ENCODE peak calls at places on chromosomes 11 and 22, in four cellular contexts. L is activated naive CD8-positive, alpha-beta T cell treated with anti-CD3 and anti-CD28 coated beads, Interleukin-2, amount 50 U/mL, for 24 hours; S is Panc1; F is activated CD4-positive, alpha-beta T cell treated with anti-CD3 and anti-CD28 coated beads for 36 hours. B is an unnamed sample.

GRCh38 chr22:38964306-38964705 is 6.9 kb downstream of the APOBEC3A start:
- ATAC-seq in L (no peak), S (no peak), F (no peak), B (no peak)

GRCh38 chr11:119320593-119321524 is 3.9 kb upstream of the MCAM start:
- ATAC-seq in L (peak; percentile 68), S (peak; percentile 59), F (peak; percentile 67), B (peak; percentile 74)

GRCh38 chr11:132196928-132197327 is 826.5 kb downstream of the NTM start:
- ATAC-seq in L (no peak), S (no peak), F (no peak), B (no peak)

GRCh38 chr11:99952816-99953215 is 734.3 kb upstream of the ARHGAP42 start:
- ATAC-seq in L (no peak), S (no peak), F (no peak), B (no peak)

GRCh38 chr11:125114518-125114917 is 3.1 kb upstream of the TMEM218 start:
- ATAC-seq in L (no peak), S (no peak), F (no peak), B (no peak)

GRCh38 chr11:2389344-2390026 is 11.1 kb upstream of the TSSC4 start:
- ATAC-seq in L (no peak), S (no peak), F (no peak), B (no peak)

GRCh38 chr11:125338886-125339811 is 156.9 kb downstream of the FEZ1 start:
- ATAC-seq in L (no peak), S (no peak), F (no peak), B (no peak)

GRCh38 chr11:1987024-1987423 is 10.6 kb downstream of the H19 start:
- ATAC-seq in L (no peak), S (peak; percentile 47), F (no peak), B (no peak)

GRCh38 chr11:133718831-133719230 is 126.5 kb downstream of the SPATA19 start:
- ATAC-seq in L (no peak), S (no peak), F (no peak), B (no peak)

GRCh38 chr22:23249506-23250423 is 69.5 kb downstream of the BCR start:
- ATAC-seq in L (no peak), S (no peak), F (no peak), B (no peak)

GRCh38 chr11:6682936-6683861 is at the start of gene MRPL17:
- ATAC-seq in L (peak; percentile 97), S (peak; percentile 98), F (peak; percentile 96), B (peak; percentile 98)

GRCh38 chr11:50278756-50279155 is 246.1 kb downstream of the OR4C45 start:
- ATAC-seq in L (no peak), S (no peak), F (no peak), B (no peak)

GRCh38 chr11:102773388-102773787 is 7.0 kb downstream of the MMP10 start:
- ATAC-seq in L (no peak), S (no peak), F (no peak), B (no peak)

GRCh38 chr11:130915556-130916237 is 582 bp downstream of the SNX19 start:
- ATAC-seq in L (no peak), S (no peak), F (no peak), B (no peak)

GRCh38 chr11:72541224-72541974 is 107.1 kb upstream of the CLPB start:
- ATAC-seq in L (no peak), S (no peak), F (no peak), B (no peak)

GRCh38 chr11:36458129-36458918 is 51.7 kb downstream of the TRAF6 start:
- ATAC-seq in L (no peak), S (no peak), F (no peak), B (no peak)

GRCh38 chr11:20102393-20102792 is 57.9 kb downstream of the DBX1 start:
- ATAC-seq in L (no peak), S (no peak), F (no peak), B (no peak)

GRCh38 chr11:65060913-65061408 is 2.6 kb upstream of the NAALADL1 start:
- ATAC-seq in L (no peak), S (peak; percentile 51), F (peak; percentile 36), B (no peak)

GRCh38 chr22:42596863-42597530 is 17.7 kb downstream of the POLDIP3 start:
- ATAC-seq in L (no peak), S (no peak), F (no peak), B (no peak)

GRCh38 chr22:19730141-19730661 is 6.9 kb downstream of the GP1BB start:
- ATAC-seq in L (no peak), S (peak; percentile 28), F (peak; percentile 20), B (no peak)

GRCh38 chr11:7531011-7531410 is 17.2 kb downstream of the PPFIBP2 start:
- ATAC-seq in L (no peak), S (no peak), F (peak; percentile 31), B (peak; percentile 60)

GRCh38 chr22:17258015-17258827 is 39.0 kb upstream of the ADA2 start:
- ATAC-seq in L (peak; percentile 94), S (no peak), F (peak; percentile 90), B (peak; percentile 98)

GRCh38 chr22:20721409-20722218 is 52.3 kb upstream of the SERPIND1 start:
- ATAC-seq in L (no peak), S (no peak), F (no peak), B (peak; percentile 68)

GRCh38 chr11:74696932-74697687 is 34.1 kb downstream of the CHRDL2 start:
- ATAC-seq in L (no peak), S (peak; percentile 39), F (no peak), B (no peak)

GRCh38 chr11:65872555-65873279 is at the start of gene EFEMP2:
- ATAC-seq in L (no peak), S (peak; percentile 6), F (no peak), B (peak; percentile 6)

GRCh38 chr11:66543263-66544107 is 2.4 kb downstream of the ZDHHC24 start:
- ATAC-seq in L (peak; percentile 39), S (no peak), F (peak; percentile 24), B (peak; percentile 75)

GRCh38 chr11:74226907-74227306 is 55.8 kb downstream of the PPME1 start:
- ATAC-seq in L (no peak), S (no peak), F (no peak), B (no peak)

GRCh38 chr22:38046070-38046748 is 11.0 kb upstream of the PICK1 start:
- ATAC-seq in L (no peak), S (no peak), F (no peak), B (no peak)

GRCh38 chr11:77374611-77375031 is 73.1 kb upstream of the GDPD4 start:
- ATAC-seq in L (no peak), S (no peak), F (no peak), B (no peak)

GRCh38 chr11:58905716-58906547 is 33.4 kb upstream of the GLYATL1 start:
- ATAC-seq in L (no peak), S (no peak), F (no peak), B (no peak)

GRCh38 chr11:111782109-111782784 is 16.1 kb upstream of the PPP2R1B start:
- ATAC-seq in L (no peak), S (no peak), F (no peak), B (no peak)

GRCh38 chr22:42299586-42300285 is 29.3 kb upstream of the TCF20 start:
- ATAC-seq in L (no peak), S (no peak), F (no peak), B (no peak)

GRCh38 chr11:68311155-68312116 is 955 bp upstream of the LRP5 start:
- ATAC-seq in L (no peak), S (no peak), F (no peak), B (no peak)

B was measured in stimulated activated memory B cell treated with anti-CD40 and anti-IgM and Interleukin-4, amounts not matched to agents 10 μg/mL and 1 μg/mL and 100 μg/mL, for 72 hours.